ENCODE peak calls at places on chromosomes 16 and 17, in four cellular contexts. E, V, C and U are unnamed samples. For H3K27me3, the result is how much of the 10 kb centered on the place peaks cover.

GRCh38 chr17:57911021-57911420 is 44.2 kb downstream of the CUEDC1 start:
- DNase-seq in E (no peak), V (no peak), C (no peak), U (no peak)

GRCh38 chr16:55116165-55116894 is 185.7 kb downstream of the IRX5 start:
- DNase-seq in E (no peak), V (no peak), C (no peak), U (no peak)

GRCh38 chr17:73841431-73842060 is 197.3 kb upstream of the SDK2 start:
- DNase-seq in E (peak), V (no peak), C (peak), U (no peak)

GRCh38 chr16:22369221-22369811 is 5.1 kb downstream of the CDR2 start:
- DNase-seq in E (no peak), V (no peak), C (no peak), U (no peak)

GRCh38 chr16:83356266-83356665 is 451.5 kb upstream of the HSBP1 start:
- DNase-seq in E (peak), V (peak), C (peak), U (no peak)

GRCh38 chr17:72987166-72987565 is 105.3 kb downstream of the SLC39A11 start:
- DNase-seq in E (no peak), V (no peak), C (no peak), U (no peak)

GRCh38 chr16:56673916-56674315 is 4.3 kb downstream of the MT1H start:
- DNase-seq in E (peak), V (no peak), C (peak), U (no peak)

GRCh38 chr17:1031711-1032110 is 34.8 kb downstream of the TIMM22 start:
- DNase-seq in E (peak), V (peak), C (peak), U (peak)

GRCh38 chr17:1714488-1714979 is 4.4 kb upstream of the TLCD2 start:
- DNase-seq in E (peak), V (peak), C (peak), U (peak)

GRCh38 chr16:29710227-29711219 is 31.5 kb downstream of the QPRT start:
- DNase-seq in E (peak), V (peak), C (peak), U (no peak)

GRCh38 chr16:25841776-25842175 is 150.0 kb downstream of the HS3ST4 start:
- DNase-seq in E (no peak), V (no peak), C (no peak), U (no peak)

GRCh38 chr17:45302649-45303173 is 14.1 kb downstream of the MAP3K14 start:
- DNase-seq in E (no peak), V (peak), C (no peak), U (peak)

DNA sequence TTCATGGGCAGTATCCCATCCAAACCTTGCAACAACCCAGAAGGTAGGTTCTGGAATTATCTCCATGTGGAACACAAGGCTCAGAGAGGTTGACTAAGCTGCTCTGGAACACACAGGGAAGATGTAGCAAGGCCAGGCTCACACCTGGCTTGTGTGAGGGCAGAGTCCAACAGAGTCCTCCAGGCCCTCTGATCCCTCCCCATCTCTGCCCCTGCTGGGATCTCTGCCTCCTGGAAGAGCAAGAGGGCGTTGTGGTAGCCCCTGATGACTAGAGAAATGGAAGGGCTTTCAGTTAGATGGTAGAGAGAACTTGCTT is 7.0 kb upstream of the PPP1R1B start:
- DNase-seq in E (no peak), V (no peak), C (no peak), U (no peak)
- H3K27ac ChIP-seq in E (no peak), V (no peak), C (no peak), U (no peak)

DNA sequence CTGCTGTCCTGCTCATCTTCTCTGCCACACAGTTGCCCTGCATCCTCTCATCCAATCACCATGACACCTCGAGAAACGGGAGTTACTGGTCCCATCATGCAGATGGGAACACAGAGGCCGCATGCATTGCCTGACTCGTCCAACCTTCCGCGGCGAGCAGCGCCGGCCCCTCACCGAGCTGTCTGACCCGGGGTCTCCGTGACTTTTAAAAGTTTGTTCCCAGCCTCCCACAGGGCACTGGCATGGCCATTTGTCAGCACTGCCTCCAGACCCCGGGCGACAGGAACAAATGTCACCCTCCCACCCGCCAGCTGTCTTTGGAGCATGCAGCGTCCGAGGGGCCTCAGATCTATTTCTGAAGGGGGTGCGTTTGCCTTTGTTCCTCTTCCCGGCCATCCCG is 347.8 kb downstream of the FOXL1 start:
- DNase-seq in E (no peak), V (no peak), C (no peak), U (no peak)
- H3K27me3 ChIP-seq in E (under half), V (under half), C (under half), U (under half)

GRCh38 chr17:80034977-80035686 is 540 bp downstream of the TBC1D16 start:
- DNase-seq in E (peak), V (no peak), C (peak), U (peak)

GRCh38 chr17:80035937-80036714 is at the start of gene CCDC40:
- DNase-seq in E (peak), V (peak), C (peak), U (peak)

GRCh38 chr17:80035687-80035936 is at the start of gene TBC1D16:
- DNase-seq in E (no peak), V (no peak), C (no peak), U (no peak)

GRCh38 chr17:80033840-80034239 is 1.8 kb downstream of the TBC1D16 start:
- DNase-seq in E (no peak), V (no peak), C (no peak), U (no peak)

GRCh38 chr17:80034654-80034976 is 1.1 kb downstream of the TBC1D16 start:
- DNase-seq in E (no peak), V (no peak), C (no peak), U (no peak)
- H3K4me3 ChIP-seq in E (peak), V (peak), C (peak), U (peak)

DNA sequence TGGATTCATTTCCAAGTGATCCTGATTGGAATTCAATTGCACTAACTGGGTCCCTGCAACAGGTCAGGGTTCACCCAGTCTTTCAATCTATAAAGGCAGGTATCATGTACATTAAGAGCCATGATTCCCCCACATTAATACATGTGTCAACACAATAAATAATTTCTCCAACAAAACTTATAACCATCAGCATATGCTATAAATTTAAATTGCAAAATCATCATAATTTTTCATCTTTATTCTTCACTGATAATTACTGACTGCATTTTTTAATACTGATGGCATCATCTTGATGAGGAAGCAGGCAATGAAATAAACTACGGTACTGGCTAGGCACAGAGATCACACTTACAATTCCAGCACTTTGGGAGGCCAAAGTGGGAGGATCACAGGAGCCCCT is 59.4 kb downstream of the ZFHX3 start:
- DNase-seq in E (no peak), V (no peak), C (no peak), U (no peak)
- H3K27ac ChIP-seq in E (no peak), V (peak), C (no peak), U (peak)

GRCh38 chr16:51149721-51150158 is 1.3 kb downstream of the SALL1 start:
- DNase-seq in E (peak), V (no peak), C (peak), U (no peak)
- H3K27me3 ChIP-seq in E (under half), V (under half), C (under half), U (under half)

GRCh38 chr17:7440113-7440822 is 956 bp downstream of the FGF11 start:
- DNase-seq in E (peak), V (peak), C (peak), U (peak)

GRCh38 chr17:7440823-7441174 is 1.5 kb downstream of the FGF11 start:
- DNase-seq in E (no peak), V (peak), C (peak), U (peak)

GRCh38 chr17:7439462-7440112 is at the start of gene FGF11:
- DNase-seq in E (peak), V (no peak), C (peak), U (peak)

GRCh38 chr17:7442142-7442541 is 2.7 kb upstream of the CHRNB1 start:
- DNase-seq in E (no peak), V (no peak), C (no peak), U (no peak)

DNA sequence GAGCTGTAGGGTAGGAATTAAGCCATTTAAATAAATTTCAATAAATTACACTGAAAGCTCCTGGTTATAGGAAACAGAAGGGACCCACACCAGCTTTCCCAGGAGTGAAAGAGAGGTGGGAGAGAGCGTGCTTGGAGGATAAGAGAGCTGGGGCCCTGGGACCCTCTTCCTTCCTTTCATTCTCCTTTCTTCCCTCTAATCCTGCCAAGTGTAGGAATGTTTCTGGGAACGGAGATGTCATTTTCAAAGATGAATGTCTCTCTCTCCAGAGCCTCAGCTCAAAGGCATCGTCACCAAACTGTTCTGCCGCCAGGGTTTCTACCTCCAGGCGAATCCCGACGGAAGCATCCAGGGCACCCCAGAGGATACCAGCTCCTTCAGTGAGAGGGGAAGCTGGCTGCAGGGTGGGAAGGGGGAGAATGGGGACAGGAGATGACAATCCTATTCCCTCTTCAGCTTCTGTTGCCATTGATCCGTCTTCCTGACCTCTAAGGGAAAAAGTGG is 1.9 kb downstream of the FGF11 start:
- DNase-seq in E (no peak), V (no peak), C (no peak), U (peak)
- H3K4me3 ChIP-seq in E (peak), V (no peak), C (peak), U (no peak)

DNA sequence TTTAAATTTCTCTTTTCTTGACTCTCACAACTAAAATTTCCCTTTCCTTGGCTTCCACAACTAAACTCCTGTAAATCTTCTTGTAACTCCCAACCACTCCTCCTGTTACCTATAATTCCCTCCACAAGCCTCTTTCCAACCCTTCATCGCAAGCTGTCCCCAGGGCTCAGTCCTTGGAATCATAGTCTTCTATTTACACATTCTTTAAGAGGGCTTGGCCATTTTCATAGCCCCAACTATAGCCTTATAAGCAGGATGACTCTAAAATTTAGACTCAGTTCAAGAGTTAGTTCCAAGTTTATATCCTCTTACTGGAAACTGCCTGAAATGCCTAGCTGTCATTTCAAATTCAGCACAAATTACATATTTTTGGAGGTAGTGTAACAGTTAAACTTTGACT is 23.9 kb downstream of the GLG1 start:
- DNase-seq in E (no peak), V (no peak), C (no peak), U (no peak)
- H3K27ac ChIP-seq in E (no peak), V (no peak), C (no peak), U (no peak)

GRCh38 chr17:74924250-74924948 is at the start of gene OTOP2:
- DNase-seq in E (no peak), V (no peak), C (peak), U (peak)
- H3K27me3 ChIP-seq in E (half or more), V (under half), C (half or more), U (under half)

GRCh38 chr17:2797226-2797625 is 988 bp downstream of the RAP1GAP2 start:
- DNase-seq in E (no peak), V (no peak), C (no peak), U (no peak)

GRCh38 chr17:2798188-2798587 is 1.9 kb downstream of the RAP1GAP2 start:
- DNase-seq in E (no peak), V (no peak), C (no peak), U (no peak)

GRCh38 chr17:2799653-2800052 is 3.4 kb downstream of the RAP1GAP2 start:
- DNase-seq in E (no peak), V (no peak), C (no peak), U (no peak)

GRCh38 chr17:2797632-2798031 is 1.4 kb downstream of the RAP1GAP2 start:
- DNase-seq in E (no peak), V (no peak), C (no peak), U (no peak)

GRCh38 chr17:2798679-2799078 is 2.4 kb downstream of the RAP1GAP2 start:
- DNase-seq in E (no peak), V (no peak), C (peak), U (no peak)
- H3K4me3 ChIP-seq in E (no peak), V (no peak), C (no peak), U (no peak)

GRCh38 chr17:74950207-74950606 is 14.5 kb downstream of the OTOP3 start:
- DNase-seq in E (no peak), V (no peak), C (no peak), U (no peak)

GRCh38 chr17:74945543-74945942 is 9.8 kb downstream of the OTOP3 start:
- DNase-seq in E (no peak), V (no peak), C (no peak), U (no peak)

GRCh38 chr17:74946641-74947040 is 10.9 kb downstream of the OTOP3 start:
- DNase-seq in E (no peak), V (no peak), C (no peak), U (no peak)

GRCh38 chr17:74949455-74950115 is 13.9 kb downstream of the OTOP3 start:
- DNase-seq in E (no peak), V (no peak), C (no peak), U (no peak)

GRCh38 chr17:74947041-74947754 is 11.5 kb downstream of the OTOP3 start:
- DNase-seq in E (no peak), V (no peak), C (no peak), U (no peak)
- H3K27ac ChIP-seq in E (no peak), V (no peak), C (no peak), U (no peak)